ENCODE peak calls at places on chromosomes 7 and 10, in seven cellular contexts. D, Z, T, Y, I, J and B are unnamed samples. For H3K4me1, the result is how much of the 10 kb centered on the place peaks cover.

GRCh38 chr7:50495746-50496145 is 45.6 kb upstream of the FIGNL1 start:
- DNase-seq in D (no peak), Z (no peak), T (no peak), Y (no peak), I (peak), J (no peak), B (no peak)

GRCh38 chr10:72175166-72175565 is 40.6 kb upstream of the ANAPC16 start:
- DNase-seq in D (no peak), Z (no peak), T (no peak), Y (no peak), I (peak), J (no peak), B (no peak)

GRCh38 chr10:129870926-129871660 is 93.0 kb downstream of the EBF3 start:
- DNase-seq in D (no peak), Z (no peak), T (no peak), Y (no peak), I (peak), J (no peak), B (no peak)

GRCh38 chr7:22452142-22452763 is 47.7 kb downstream of the STEAP1B start:
- DNase-seq in D (no peak), Z (peak), T (peak), Y (peak), I (peak), J (peak), B (peak)

GRCh38 chr10:24196426-24197039 is 12.4 kb upstream of the KIAA1217 start:
- DNase-seq in D (peak), Z (peak), T (peak), Y (peak), I (peak), J (peak), B (peak)

GRCh38 chr10:46539596-46540411 is 16.7 kb downstream of the GPRIN2 start:
- DNase-seq in D (no peak), Z (peak), T (no peak), Y (peak), I (peak), J (no peak), B (no peak)

GRCh38 chr10:130928306-130928705 is 383.2 kb downstream of the TCERG1L start:
- DNase-seq in D (no peak), Z (no peak), T (no peak), Y (no peak), I (no peak), J (no peak), B (no peak)

GRCh38 chr7:155009570-155010157 is 6.7 kb upstream of the PAXIP1 start:
- DNase-seq in D (no peak), Z (no peak), T (no peak), Y (no peak), I (peak), J (no peak), B (no peak)

GRCh38 chr10:27857616-27858015 is 112.0 kb upstream of the MKX start:
- DNase-seq in D (no peak), Z (no peak), T (no peak), Y (no peak), I (no peak), J (no peak), B (no peak)

GRCh38 chr10:76113952-76114351 is 682.5 kb downstream of the LRMDA start:
- DNase-seq in D (no peak), Z (no peak), T (no peak), Y (no peak), I (peak), J (no peak), B (no peak)

GRCh38 chr7:17497549-17498193 is 199.2 kb downstream of the AHR start:
- DNase-seq in D (no peak), Z (no peak), T (no peak), Y (no peak), I (no peak), J (no peak), B (no peak)

GRCh38 chr7:55148571-55148970 is 129.8 kb downstream of the EGFR start:
- DNase-seq in D (no peak), Z (no peak), T (no peak), Y (no peak), I (no peak), J (peak), B (no peak)

GRCh38 chr10:105837951-105838350 is 1196.9 kb downstream of the SORCS3 start:
- DNase-seq in D (no peak), Z (no peak), T (no peak), Y (no peak), I (peak), J (no peak), B (peak)

GRCh38 chr10:70832852-70833542 is 17.2 kb downstream of the SGPL1 start:
- DNase-seq in D (no peak), Z (no peak), T (no peak), Y (no peak), I (peak), J (no peak), B (no peak)

GRCh38 chr10:121753726-121754476 is 155.7 kb upstream of the FGFR2 start:
- DNase-seq in D (no peak), Z (no peak), T (no peak), Y (no peak), I (peak), J (no peak), B (no peak)

GRCh38 chr10:103493362-103493871 is at the start of gene NEURL1:
- DNase-seq in D (no peak), Z (peak), T (no peak), Y (no peak), I (no peak), J (no peak), B (no peak)

GRCh38 chr7:139776486-139777303 is 1.1 kb downstream of the HIPK2 start:
- DNase-seq in D (no peak), Z (no peak), T (no peak), Y (no peak), I (peak), J (peak), B (peak)

GRCh38 chr10:15719062-15719898 is 442 bp downstream of the ITGA8 start:
- DNase-seq in D (no peak), Z (peak), T (peak), Y (no peak), I (peak), J (peak), B (no peak)

GRCh38 chr7:41333506-41333905 is 369.4 kb downstream of the INHBA start:
- DNase-seq in D (no peak), Z (no peak), T (no peak), Y (no peak), I (peak), J (no peak), B (no peak)

GRCh38 chr7:31133497-31133896 is 81.4 kb downstream of the ADCYAP1R1 start:
- DNase-seq in D (no peak), Z (no peak), T (no peak), Y (no peak), I (peak), J (no peak), B (no peak)

GRCh38 chr10:114571316-114571999 is 86.6 kb downstream of the ABLIM1 start:
- DNase-seq in D (no peak), Z (no peak), T (no peak), Y (no peak), I (no peak), J (peak), B (peak)

GRCh38 chr7:158975526-158976467 is 119.4 kb downstream of the DYNC2I1 start:
- DNase-seq in D (no peak), Z (no peak), T (no peak), Y (no peak), I (no peak), J (no peak), B (no peak)

GRCh38 chr10:98516352-98516751 is 69.6 kb upstream of the HPS1 start:
- DNase-seq in D (no peak), Z (no peak), T (no peak), Y (no peak), I (no peak), J (no peak), B (no peak)

GRCh38 chr7:26348987-26349809 is 57.5 kb downstream of the SNX10 start:
- DNase-seq in D (no peak), Z (no peak), T (no peak), Y (no peak), I (no peak), J (no peak), B (no peak)

GRCh38 chr7:105012503-105013282 is 1.3 kb upstream of the KMT2E start:
- DNase-seq in D (peak), Z (peak), T (peak), Y (peak), I (peak), J (peak), B (peak)

GRCh38 chr10:46787321-46787615 is 124.0 kb upstream of the PTPN20 start:
- DNase-seq in D (no peak), Z (no peak), T (peak), Y (no peak), I (peak), J (peak), B (peak)

GRCh38 chr10:49668684-49669083 is 10.8 kb upstream of the C10orf53 start:
- DNase-seq in D (no peak), Z (no peak), T (no peak), Y (no peak), I (no peak), J (no peak), B (no peak)

GRCh38 chr10:95789928-95790327 is 34.0 kb downstream of the ENTPD1 start:
- DNase-seq in D (no peak), Z (no peak), T (no peak), Y (no peak), I (peak), J (no peak), B (no peak)

GRCh38 chr7:130096243-130096827 is 26.0 kb downstream of the KLHDC10 start:
- DNase-seq in D (no peak), Z (no peak), T (no peak), Y (no peak), I (no peak), J (no peak), B (no peak)

GRCh38 chr10:12196531-12197211 is 683 bp downstream of the CDC123 start:
- DNase-seq in D (no peak), Z (no peak), T (no peak), Y (no peak), I (no peak), J (no peak), B (no peak)

GRCh38 chr7:136618788-136619187 is 249.7 kb upstream of the CHRM2 start:
- DNase-seq in D (no peak), Z (no peak), T (no peak), Y (no peak), I (no peak), J (no peak), B (no peak)

GRCh38 chr10:44046605-44047004 is 338.3 kb downstream of the CXCL12 start:
- DNase-seq in D (no peak), Z (no peak), T (no peak), Y (peak), I (peak), J (no peak), B (peak)

GRCh38 chr10:132387723-132388210 is 9.2 kb upstream of the PWWP2B start:
- DNase-seq in D (no peak), Z (peak), T (peak), Y (peak), I (peak), J (peak), B (peak)

GRCh38 chr7:73369622-73370021 is 41.7 kb downstream of the FKBP6 start:
- DNase-seq in D (no peak), Z (no peak), T (no peak), Y (no peak), I (no peak), J (no peak), B (no peak)

GRCh38 chr10:127756264-127756663 is 19.3 kb downstream of the FOXI2 start:
- DNase-seq in D (no peak), Z (no peak), T (no peak), Y (no peak), I (no peak), J (no peak), B (no peak)

GRCh38 chr10:127759276-127759675 is 22.3 kb downstream of the FOXI2 start:
- DNase-seq in D (no peak), Z (no peak), T (no peak), Y (no peak), I (no peak), J (no peak), B (no peak)

GRCh38 chr10:127757033-127757432 is 20.0 kb downstream of the FOXI2 start:
- DNase-seq in D (no peak), Z (no peak), T (no peak), Y (no peak), I (no peak), J (no peak), B (no peak)

GRCh38 chr10:127755758-127756157 is 18.8 kb downstream of the FOXI2 start:
- DNase-seq in D (no peak), Z (no peak), T (no peak), Y (no peak), I (no peak), J (no peak), B (peak)
- TF ChIP-seq CTCF in D (no peak), Z (no peak), T (no peak), Y (no peak), I (no peak), J (no peak), B (no peak)

DNA sequence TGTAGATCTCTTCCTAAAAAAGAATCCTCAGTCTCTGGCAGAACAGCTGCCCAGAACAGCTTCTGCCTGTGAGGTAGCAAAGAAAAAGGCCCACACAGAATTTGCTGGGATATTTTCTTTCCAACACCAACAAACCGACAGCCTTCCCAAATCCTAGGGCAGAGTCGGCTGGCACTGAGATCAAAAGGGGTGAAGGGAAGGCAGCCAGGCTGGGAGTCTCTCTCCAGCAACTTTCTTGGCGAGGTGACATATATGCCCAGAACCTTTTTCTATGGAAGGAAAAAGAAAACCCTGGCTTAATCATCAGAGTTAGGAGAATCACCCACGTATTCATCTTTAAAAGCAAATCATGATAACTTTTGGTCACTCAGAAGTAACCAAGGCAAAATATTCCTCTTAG is 279.6 kb downstream of the DNAJB6 start:
- DNase-seq in D (no peak), Z (peak), T (no peak), Y (no peak), I (no peak), J (no peak), B (peak)
- H3K4me1 ChIP-seq in D (under half), Z (under half), T (under half), Y (under half), I (under half), J (under half), B (under half)

DNA sequence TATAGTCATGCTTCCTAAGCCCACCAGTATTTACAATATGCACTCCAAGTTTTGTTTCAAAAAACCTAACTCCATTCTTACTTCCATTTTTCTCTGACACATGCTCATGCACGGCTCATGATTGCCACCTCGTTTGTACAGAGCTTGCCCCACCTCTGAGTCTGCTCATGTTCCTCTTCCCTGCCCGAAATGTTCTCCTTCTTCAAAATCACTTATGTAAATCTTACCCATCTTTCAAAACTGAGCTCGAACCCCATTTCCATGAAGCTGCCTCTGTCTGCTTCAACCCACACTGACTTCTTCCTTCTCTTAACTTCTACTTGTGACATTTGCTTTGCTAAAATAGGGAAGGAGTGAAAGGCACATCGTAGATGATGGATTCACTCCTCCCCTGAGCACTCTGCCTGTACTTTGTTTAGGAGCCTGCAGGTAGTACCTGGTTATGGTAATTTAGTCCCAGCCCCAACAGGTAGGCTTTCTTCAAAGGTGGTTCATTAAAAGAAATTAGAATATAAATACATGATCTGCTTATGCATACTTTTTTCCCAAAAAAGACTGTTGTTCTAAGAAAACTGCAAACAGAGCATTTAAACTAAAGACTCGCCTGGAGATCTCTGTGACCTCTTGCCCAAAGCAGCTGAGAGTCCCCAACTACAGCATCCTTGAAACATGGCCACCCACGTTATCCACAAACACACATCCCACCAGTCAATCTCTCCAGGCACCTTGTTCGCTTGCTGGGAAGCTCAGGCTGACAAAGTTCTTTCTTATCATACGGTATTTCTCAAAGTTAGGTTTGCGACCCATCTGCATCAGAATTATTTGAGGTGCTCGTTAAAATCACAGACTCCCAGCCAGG is 172.0 kb downstream of the DGKI start:
- DNase-seq in D (no peak), Z (no peak), T (no peak), Y (no peak), I (no peak), J (no peak), B (no peak)
- H3K27ac ChIP-seq in D (no peak), Z (no peak), T (no peak), Y (no peak), I (no peak), J (no peak), B (no peak)

GRCh38 chr7:150956395-150957118 is 21.6 kb downstream of the KCNH2 start:
- DNase-seq in D (no peak), Z (no peak), T (no peak), Y (no peak), I (no peak), J (no peak), B (no peak)

GRCh38 chr7:150957119-150958020 is 20.8 kb downstream of the KCNH2 start:
- DNase-seq in D (no peak), Z (no peak), T (no peak), Y (no peak), I (no peak), J (no peak), B (no peak)

GRCh38 chr7:150954986-150955518 is 23.1 kb downstream of the KCNH2 start:
- DNase-seq in D (no peak), Z (no peak), T (no peak), Y (no peak), I (no peak), J (no peak), B (no peak)

GRCh38 chr7:150954201-150954985 is 23.7 kb downstream of the KCNH2 start:
- DNase-seq in D (no peak), Z (no peak), T (no peak), Y (no peak), I (no peak), J (no peak), B (no peak)

DNA sequence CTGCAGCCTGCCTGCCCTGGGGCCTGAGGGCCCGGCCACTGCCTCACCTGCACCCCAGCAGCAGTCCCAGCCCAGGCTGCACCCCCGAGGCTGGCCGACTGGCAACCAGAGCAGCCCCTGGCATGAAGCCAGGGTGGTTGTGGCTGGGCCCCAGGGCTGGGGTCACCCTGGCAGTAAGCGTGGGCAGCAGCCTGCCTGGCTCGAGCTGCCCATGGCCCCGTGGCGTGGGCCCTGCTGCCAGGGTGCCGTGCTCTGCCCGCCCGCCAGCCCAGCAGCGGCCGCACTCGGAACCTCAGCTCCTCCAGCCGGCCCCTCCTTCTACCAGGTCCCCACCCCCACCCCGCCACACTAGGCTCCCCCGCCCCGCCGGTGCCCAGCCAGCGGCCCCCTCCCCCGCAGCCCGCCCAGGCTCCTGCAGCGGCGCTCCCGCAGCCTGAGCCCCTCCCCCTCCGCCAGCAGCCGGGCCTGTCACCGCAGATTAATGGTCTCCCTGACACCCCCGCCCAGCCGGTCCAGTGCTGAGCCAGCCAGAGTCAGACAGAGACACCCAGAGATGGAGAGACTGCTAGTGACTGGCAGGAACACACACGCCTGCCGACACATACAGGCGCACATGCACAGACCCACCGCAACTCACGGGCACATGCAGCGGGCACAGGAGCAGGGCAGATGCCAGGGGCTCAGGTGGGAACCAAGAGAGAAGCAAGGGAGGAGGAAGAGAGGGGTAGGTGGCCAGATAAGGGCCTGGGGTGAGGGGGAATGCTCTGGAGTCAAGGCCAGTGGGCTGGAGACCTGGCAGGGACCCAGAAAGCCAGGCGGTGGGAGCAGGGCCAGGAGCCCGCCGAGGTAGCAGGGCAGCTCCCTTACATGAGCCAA is 22.4 kb downstream of the KCNH2 start:
- DNase-seq in D (no peak), Z (peak), T (peak), Y (no peak), I (no peak), J (peak), B (no peak)
- TF ChIP-seq CTCF in D (peak), Z (no peak), T (no peak), Y (no peak), I (no peak), J (no peak), B (no peak)

GRCh38 chr7:80942261-80943041 is 23.6 kb upstream of the SEMA3C start:
- DNase-seq in D (peak), Z (peak), T (peak), Y (peak), I (peak), J (peak), B (peak)
- H3K4me1 ChIP-seq in D (under half), Z (under half), T (under half), Y (under half), I (under half), J (under half), B (under half)

GRCh38 chr10:7480742-7481381 is 70.0 kb upstream of the SFMBT2 start:
- DNase-seq in D (no peak), Z (no peak), T (no peak), Y (no peak), I (no peak), J (no peak), B (peak)

GRCh38 chr10:7479861-7480598 is 69.2 kb upstream of the SFMBT2 start:
- DNase-seq in D (no peak), Z (no peak), T (no peak), Y (no peak), I (no peak), J (no peak), B (no peak)

GRCh38 chr10:7482992-7483391 is 72.2 kb upstream of the SFMBT2 start:
- DNase-seq in D (no peak), Z (no peak), T (no peak), Y (no peak), I (no peak), J (no peak), B (no peak)

GRCh38 chr10:7483848-7484247 is 73.0 kb upstream of the SFMBT2 start:
- DNase-seq in D (no peak), Z (no peak), T (no peak), Y (no peak), I (no peak), J (no peak), B (no peak)

DNA sequence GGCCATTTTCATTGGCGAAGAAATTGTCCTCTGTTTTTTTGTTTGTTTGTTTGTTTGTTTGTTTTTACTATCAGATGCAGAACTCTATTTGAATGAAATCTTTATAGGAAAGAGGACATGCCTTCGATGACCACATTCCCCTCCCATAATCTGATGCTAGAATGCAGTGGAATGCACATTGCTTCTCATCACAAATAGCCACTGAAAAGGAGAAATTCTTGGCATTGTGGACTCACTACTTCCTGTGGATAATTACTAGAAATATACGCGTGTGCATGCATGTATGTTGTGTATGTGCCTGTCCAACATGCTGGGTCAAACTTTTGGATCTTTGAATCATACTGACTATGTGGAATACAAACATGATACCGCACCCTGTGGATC is 70.5 kb upstream of the SFMBT2 start:
- DNase-seq in D (no peak), Z (no peak), T (no peak), Y (no peak), I (peak), J (no peak), B (no peak)
- H3K27ac ChIP-seq in D (no peak), Z (no peak), T (peak), Y (peak), I (no peak), J (no peak), B (no peak)